ENCODE peak calls at places on chromosomes 4 and X, in seven cellular contexts. F is nephron progenitor cell; W is naive thymus-derived CD8-positive, alpha-beta T cell; N is stimulated activated effector memory CD8-positive, alpha-beta T cell treated with anti-CD3 and anti-CD28 coated beads, Interleukin-12 subunit alpha, Interleukin-12 subunit beta, amount 100 ng/mL, for 72 hours; K is stimulated activated naive CD4-positive, alpha-beta T cell; J is CD8-positive, alpha-beta T cell; B is hepatic stellate cell. Q is an unnamed sample.

GRCh38 chr4:88949605-88950004 is 107.4 kb downstream of the FAM13A start:
- DNase-seq in N (no peak), F (no peak), J (no peak), K (no peak), W (no peak), B (no peak), Q (no peak)

GRCh38 chr4:145852256-145852839 is 86.3 kb downstream of the ZNF827 start:
- DNase-seq in J (no peak), F (no peak), K (no peak), N (no peak), W (no peak), B (no peak), Q (no peak)

GRCh38 chrX:82676386-82676785 is 831.7 kb upstream of the POU3F4 start:
- DNase-seq in F (no peak), J (no peak), K (no peak), W (no peak), B (no peak), N (no peak), Q (no peak)

GRCh38 chr4:74840931-74841330 is 46.6 kb upstream of the BTC start:
- DNase-seq in K (no peak), N (no peak), J (no peak), W (no peak), B (no peak), F (no peak), Q (no peak)

GRCh38 chr4:108140328-108140727 is 28.4 kb downstream of the LEF1 start:
- DNase-seq in W (no peak), J (no peak), N (no peak), B (no peak), K (peak), F (no peak), Q (no peak)

GRCh38 chr4:110042540-110043517 is 130.1 kb downstream of the EGF start:
- DNase-seq in B (no peak), F (no peak), K (no peak), W (no peak), N (no peak), J (no peak), Q (no peak)

GRCh38 chr4:24775209-24775608 is 20.2 kb upstream of the SOD3 start:
- DNase-seq in W (no peak), B (no peak), N (no peak), F (no peak), K (no peak), J (no peak), Q (no peak)

GRCh38 chrX:130120321-130120731 is 10.0 kb upstream of the ELF4 start:
- DNase-seq in J (peak), K (no peak), B (no peak), W (no peak), F (peak), N (no peak), Q (no peak)

GRCh38 chr4:56313132-56313531 is 74.2 kb downstream of the AASDH start:
- DNase-seq in B (no peak), F (no peak), N (no peak), K (no peak), J (no peak), W (no peak), Q (no peak)

GRCh38 chr4:112381996-112382692 is 85.0 kb downstream of the ALPK1 start:
- DNase-seq in F (no peak), K (no peak), W (no peak), B (no peak), N (no peak), J (no peak), Q (no peak)

GRCh38 chrX:71664889-71665491 is 2.4 kb upstream of the LOC101059915 start:
- DNase-seq in J (no peak), W (no peak), F (no peak), B (no peak), N (no peak), K (no peak), Q (no peak)

GRCh38 chr4:113878718-113879117 is 100.7 kb downstream of the ARSJ start:
- DNase-seq in F (peak), K (peak), W (no peak), J (no peak), N (no peak), B (no peak), Q (no peak)

GRCh38 chrX:49221868-49222267 is 11.3 kb downstream of the CACNA1F start:
- DNase-seq in K (no peak), B (no peak), J (no peak), N (no peak), F (no peak), W (no peak), Q (no peak)

GRCh38 chrX:101287402-101287801 is 3.7 kb downstream of the TAF7L start:
- DNase-seq in B (peak), N (no peak), J (no peak), W (peak), K (peak), F (no peak), Q (peak)

GRCh38 chr4:73729534-73730165 is 10.7 kb upstream of the CXCL8 start:
- DNase-seq in J (no peak), W (no peak), B (peak), N (no peak), K (no peak), F (peak), Q (no peak)

GRCh38 chrX:49247916-49248811 is 12.9 kb downstream of the CCDC22 start:
- DNase-seq in N (no peak), B (no peak), W (no peak), K (no peak), F (no peak), J (no peak), Q (no peak)

GRCh38 chr4:139085141-139085540 is 69.6 kb downstream of the NOCT start:
- DNase-seq in W (peak), F (no peak), K (peak), B (peak), N (no peak), J (no peak), Q (no peak)

GRCh38 chr4:56931924-56932323 is 24.2 kb downstream of the REST start:
- DNase-seq in K (no peak), N (no peak), F (no peak), W (no peak), B (no peak), J (no peak), Q (no peak)

GRCh38 chrX:13387656-13388421 is 68.0 kb upstream of the ATXN3L start:
- DNase-seq in J (no peak), K (no peak), W (no peak), N (peak), F (no peak), B (no peak), Q (no peak)

GRCh38 chr4:41160856-41161255 is 53.5 kb downstream of the APBB2 start:
- DNase-seq in J (no peak), B (no peak), K (no peak), N (no peak), F (no peak), W (no peak), Q (no peak)

GRCh38 chr4:89305712-89306437 is 1.7 kb downstream of the GPRIN3 start:
- DNase-seq in J (no peak), W (no peak), N (no peak), F (no peak), K (no peak), B (no peak), Q (no peak)

GRCh38 chr4:8847764-8848163 is 23.9 kb downstream of the HMX1 start:
- DNase-seq in J (no peak), B (no peak), F (no peak), K (no peak), W (no peak), N (no peak), Q (no peak)

GRCh38 chr4:26330186-26330787 is 9.5 kb downstream of the RBPJ start:
- DNase-seq in B (peak), F (no peak), J (no peak), W (peak), K (peak), N (no peak), Q (no peak)

GRCh38 chrX:103376118-103376978 is at the start of gene BEX3:
- DNase-seq in K (peak), B (peak), J (peak), F (peak), W (peak), N (no peak), Q (no peak)

GRCh38 chr4:123526511-123526910 is 129.9 kb downstream of the SPRY1 start:
- DNase-seq in W (no peak), J (no peak), K (no peak), B (no peak), F (no peak), N (no peak), Q (no peak)

GRCh38 chr4:180618396-180618795 is 1624.8 kb upstream of the TENM3 start:
- DNase-seq in B (no peak), K (no peak), N (no peak), F (no peak), J (no peak), W (no peak), Q (no peak)

GRCh38 chr4:121677524-121677923 is 19.3 kb downstream of the ANXA5 start:
- DNase-seq in J (no peak), K (no peak), F (no peak), N (no peak), W (no peak), B (no peak), Q (no peak)

GRCh38 chr4:123488916-123489315 is 92.3 kb downstream of the SPRY1 start:
- DNase-seq in J (no peak), B (peak), W (no peak), N (no peak), K (no peak), F (no peak), Q (no peak)

GRCh38 chr4:59553063-59553738 is 1646.9 kb upstream of the ADGRL3 start:
- DNase-seq in W (no peak), F (no peak), N (no peak), K (no peak), J (no peak), B (peak), Q (no peak)

GRCh38 chr4:169215656-169216055 is 55.1 kb downstream of the SH3RF1 start:
- DNase-seq in F (no peak), N (no peak), B (no peak), W (no peak), J (no peak), K (no peak), Q (no peak)

GRCh38 chr4:41136456-41136855 is 77.9 kb downstream of the APBB2 start:
- DNase-seq in F (no peak), J (no peak), N (no peak), B (no peak), K (no peak), W (no peak), Q (no peak)

GRCh38 chr4:151876411-151876988 is 115.7 kb upstream of the GATB start:
- DNase-seq in K (no peak), F (no peak), N (no peak), J (no peak), W (no peak), B (no peak), Q (no peak)

GRCh38 chr4:47466061-47466785 is 2.7 kb upstream of the COMMD8 start:
- DNase-seq in B (no peak), W (no peak), K (no peak), N (no peak), F (no peak), J (no peak), Q (no peak)

GRCh38 chr4:26858035-26858918 is 2.4 kb upstream of the STIM2 start:
- DNase-seq in N (no peak), B (no peak), W (no peak), J (no peak), K (no peak), F (no peak), Q (no peak)

GRCh38 chr4:182065255-182065654 is 177.9 kb upstream of the TENM3 start:
- DNase-seq in J (no peak), F (no peak), K (no peak), W (no peak), B (no peak), N (no peak), Q (no peak)

GRCh38 chr4:158211288-158211687 is 1.0 kb downstream of the TMEM144 start:
- DNase-seq in B (no peak), N (no peak), K (no peak), J (no peak), F (no peak), W (no peak), Q (no peak)

GRCh38 chr4:137819964-137820383 is 287.7 kb upstream of the PCDH18 start:
- DNase-seq in F (no peak), W (no peak), N (no peak), K (no peak), J (no peak), B (peak), Q (no peak)

GRCh38 chrX:46770817-46771163 is 11.9 kb upstream of the SLC9A7 start:
- DNase-seq in W (no peak), B (peak), J (no peak), F (no peak), K (no peak), N (no peak), Q (no peak)

Q was measured in GM19239.